ENCODE peak calls at places on chromosomes 11 and 22, in four cellular contexts. C, M, V and K are unnamed samples.

GRCh38 chr11:103832762-103833161 is 203.7 kb upstream of the DDI1 start:
- DNase-seq in C (no peak), M (no peak), V (no peak), K (no peak)

GRCh38 chr11:111417766-111418435 is 38.8 kb upstream of the POU2AF1 start:
- DNase-seq in C (no peak), M (peak; percentile 46), V (no peak), K (no peak)

GRCh38 chr11:100882957-100883356 is 195.9 kb downstream of the ARHGAP42 start:
- DNase-seq in C (no peak), M (no peak), V (no peak), K (no peak)

GRCh38 chr11:33317662-33318061 is 60.5 kb downstream of the HIPK3 start:
- DNase-seq in C (no peak), M (peak; percentile 64), V (no peak), K (no peak)

GRCh38 chr22:24419480-24419860 is 7.9 kb upstream of the ADORA2A start:
- DNase-seq in C (no peak), M (no peak), V (no peak), K (no peak)

GRCh38 chr22:46471901-46472721 is 65.3 kb downstream of the CELSR1 start:
- DNase-seq in C (peak; percentile 42), M (no peak), V (peak; percentile 59), K (no peak)

GRCh38 chr11:1391165-1392010 is 1.7 kb downstream of the BRSK2 start:
- DNase-seq in C (no peak), M (no peak), V (no peak), K (peak; percentile 65)

GRCh38 chr11:100910808-100911207 is 218.8 kb downstream of the PGR start:
- DNase-seq in C (no peak), M (no peak), V (no peak), K (no peak)

GRCh38 chr22:43202326-43202725 is 15.4 kb upstream of the TTLL12 start:
- DNase-seq in C (no peak), M (no peak), V (no peak), K (no peak)

GRCh38 chr11:8671242-8671641 is 11.2 kb downstream of the TRIM66 start:
- DNase-seq in C (no peak), M (peak; percentile 91), V (no peak), K (peak; percentile 97)

GRCh38 chr22:50178471-50178864 is 7.2 kb upstream of the TRABD start:
- DNase-seq in C (no peak), M (no peak), V (no peak), K (no peak)

GRCh38 chr11:9039194-9039593 is 35.4 kb upstream of the NRIP3 start:
- DNase-seq in C (peak; percentile 22), M (peak; percentile 51), V (peak; percentile 60), K (no peak)

GRCh38 chr11:117468888-117469287 is 141.2 kb downstream of the CEP164 start:
- DNase-seq in C (no peak), M (no peak), V (no peak), K (no peak)

GRCh38 chr11:125364085-125364822 is 131.8 kb downstream of the FEZ1 start:
- DNase-seq in C (no peak), M (peak; percentile 20), V (no peak), K (no peak)

GRCh38 chr11:128634395-128634794 is 47.0 kb upstream of the ETS1 start:
- DNase-seq in C (no peak), M (no peak), V (no peak), K (no peak)

GRCh38 chr11:41612415-41612814 is 153.0 kb upstream of the LRRC4C start:
- DNase-seq in C (no peak), M (peak; percentile 15), V (no peak), K (peak; percentile 3)
- H4K20me1 ChIP-seq in C (no peaks in the 10 kb centered on the region), M (no peaks in the 10 kb centered on the region), V (no peaks in the 10 kb centered on the region), K (no peaks in the 10 kb centered on the region)

DNA sequence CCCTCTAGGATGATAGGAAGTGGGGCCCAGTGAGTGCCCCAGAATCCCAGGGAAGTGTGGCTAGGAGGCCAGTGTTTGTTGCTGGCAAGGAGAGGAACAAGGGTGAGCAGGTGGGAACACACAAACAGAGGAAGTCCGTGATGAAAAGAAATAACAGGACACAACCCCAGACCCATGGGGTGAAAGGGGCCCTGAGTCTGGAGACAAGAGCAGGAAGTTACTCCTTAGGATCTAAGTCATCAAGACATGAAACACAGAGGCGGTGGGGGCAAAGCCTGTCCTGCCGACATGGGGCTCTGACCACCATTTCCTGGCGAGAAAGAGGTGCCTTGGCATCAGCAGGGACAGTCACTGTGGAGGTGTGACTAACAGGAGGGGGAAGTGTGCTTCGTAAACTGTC is 21.8 kb downstream of the CHST1 start:
- DNase-seq in C (no peak), M (no peak), V (no peak), K (no peak)
- H3K4me2 ChIP-seq in C (no peak overlapping the region), M (no peak overlapping the region), V (no peak overlapping the region), K (no peak overlapping the region)

GRCh38 chr22:26891431-26891830 is 234.0 kb downstream of the MIAT start:
- DNase-seq in C (no peak), M (no peak), V (no peak), K (no peak)
- H3K4me1 ChIP-seq in C (peaks cover 20% of the 10 kb centered on the region), M (peaks cover 28% of the 10 kb centered on the region), V (peaks cover 2% of the 10 kb centered on the region), K (no peaks in the 10 kb centered on the region)

DNA sequence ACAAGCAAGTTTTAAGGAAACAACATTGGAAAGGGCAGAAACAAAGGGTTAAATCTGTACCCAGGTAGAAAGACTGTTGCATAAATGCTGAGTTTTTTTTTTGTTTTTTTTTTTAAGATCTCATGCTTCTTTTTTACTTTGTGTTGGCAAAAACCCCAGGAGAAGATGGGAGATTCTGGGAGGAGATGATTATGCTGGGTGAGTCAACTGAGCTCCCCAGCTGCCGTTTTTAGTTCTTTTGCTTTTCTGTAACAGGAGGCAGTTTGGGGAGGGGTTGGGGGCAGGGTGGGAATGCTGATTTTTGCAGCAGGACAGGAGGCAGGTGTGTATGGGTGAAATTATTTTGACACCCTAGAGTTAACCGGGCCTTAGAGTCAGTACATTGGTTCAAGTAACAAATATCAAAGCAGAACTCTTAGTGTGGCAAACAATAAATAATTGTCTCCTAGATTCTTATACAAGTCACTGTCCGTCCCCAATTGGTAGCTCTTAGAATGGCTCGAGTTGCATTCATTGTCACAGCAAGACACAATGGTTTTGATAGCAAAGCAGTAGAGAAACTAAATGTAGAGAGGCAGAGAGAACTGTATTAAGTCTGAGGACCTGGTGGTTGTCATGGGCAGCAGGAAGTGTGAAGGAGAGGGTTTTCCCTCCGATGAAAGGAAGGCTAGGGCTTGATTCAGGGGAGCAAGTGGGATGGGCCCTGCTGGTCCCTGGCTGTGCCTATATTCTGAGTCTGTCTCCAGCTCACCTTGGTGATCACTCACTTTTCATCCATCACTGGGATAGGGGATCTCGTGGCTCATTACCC is 36.7 kb downstream of the RCOR2 start:
- DNase-seq in C (no peak), M (peak; percentile 48), V (no peak), K (peak; percentile 28)
- H4K20me1 ChIP-seq in C (peaks cover 38% of the 10 kb centered on the region), M (peaks cover 7% of the 10 kb centered on the region), V (no peaks in the 10 kb centered on the region), K (peaks cover 91% of the 10 kb centered on the region)

GRCh38 chr11:2812371-2812991 is 73.1 kb downstream of the CDKN1C start:
- DNase-seq in C (no peak), M (no peak), V (no peak), K (no peak)
- H3K4me2 ChIP-seq in C (no peak overlapping the region), M (no peak overlapping the region), V (no peak overlapping the region), K (no peak overlapping the region)

DNA sequence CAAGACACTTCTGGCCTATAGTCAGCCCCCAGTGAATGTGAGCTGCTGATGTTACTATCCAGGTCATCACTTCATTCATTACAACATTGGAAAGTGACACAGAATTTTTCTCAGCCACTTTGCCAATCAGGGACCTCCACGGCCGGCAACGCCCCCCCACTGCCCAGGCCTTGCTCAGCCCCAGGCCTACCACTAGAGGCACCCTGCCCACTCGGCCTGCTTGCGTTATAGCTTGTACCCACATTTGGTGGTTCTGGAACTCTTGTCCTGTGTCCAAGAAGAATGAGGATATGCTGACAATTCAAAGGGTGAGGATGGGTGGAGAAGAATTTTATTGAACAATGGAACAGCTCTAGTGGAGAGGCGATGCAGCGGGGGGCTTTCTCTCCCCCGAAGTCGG is 96.2 kb downstream of the TSPAN18 start:
- DNase-seq in C (no peak), M (no peak), V (no peak), K (peak; percentile 76)
- H3K4me1 ChIP-seq in C (no peaks in the 10 kb centered on the region), M (no peaks in the 10 kb centered on the region), V (no peaks in the 10 kb centered on the region), K (peaks cover 33% of the 10 kb centered on the region)

GRCh38 chr22:39238966-39239510 is 5.7 kb downstream of the PDGFB start:
- DNase-seq in C (no peak), M (no peak), V (no peak), K (no peak)
- H4K20me1 ChIP-seq in C (peaks cover 29% of the 10 kb centered on the region), M (no peaks in the 10 kb centered on the region), V (no peaks in the 10 kb centered on the region), K (no peaks in the 10 kb centered on the region)